ENCODE peak calls at places on chromosomes 12 and 14, in eight cellular contexts. One of them, this sample, is unnamed.

GRCh38 chr12:45498645-45499044 is 230.9 kb upstream of the ARID2 start:
- DNase-seq in GM12878: no peak
- DNase-seq in DMS153: no peak
- DNase-seq in GM04503: no peak
- DNase-seq in activated naive CD8-positive, alpha-beta T cell treated with anti-CD3 and anti-CD28 coated beads, Interleukin-2, amount 50 U/mL, for 24 hours: no peak
- DNase-seq in Daoy: no peak
- DNase-seq in stimulated activated naive B cell treated with anti-CD40 and anti-IgM and Interleukin-4, amounts not matched to agents 10 μg/mL and 1 μg/mL and 100 μg/mL, for 72 hours: no peak
- DNase-seq in T follicular helper cell: no peak
- DNase-seq in this sample: no peak

GRCh38 chr14:68608235-68608962 is 184.5 kb downstream of the ZFP36L1 start:
- DNase-seq in GM12878: no peak
- DNase-seq in DMS153: no peak
- DNase-seq in GM04503: no peak
- DNase-seq in activated naive CD8-positive, alpha-beta T cell treated with anti-CD3 and anti-CD28 coated beads, Interleukin-2, amount 50 U/mL, for 24 hours: no peak
- DNase-seq in Daoy: no peak
- DNase-seq in stimulated activated naive B cell treated with anti-CD40 and anti-IgM and Interleukin-4, amounts not matched to agents 10 μg/mL and 1 μg/mL and 100 μg/mL, for 72 hours: no peak
- DNase-seq in T follicular helper cell: no peak
- DNase-seq in this sample: no peak

GRCh38 chr12:1766110-1766509 is 54.3 kb upstream of the LRTM2 start:
- DNase-seq in GM12878: no peak
- DNase-seq in DMS153: no peak
- DNase-seq in GM04503: no peak
- DNase-seq in activated naive CD8-positive, alpha-beta T cell treated with anti-CD3 and anti-CD28 coated beads, Interleukin-2, amount 50 U/mL, for 24 hours: no peak
- DNase-seq in Daoy: no peak
- DNase-seq in stimulated activated naive B cell treated with anti-CD40 and anti-IgM and Interleukin-4, amounts not matched to agents 10 μg/mL and 1 μg/mL and 100 μg/mL, for 72 hours: no peak
- DNase-seq in T follicular helper cell: no peak
- DNase-seq in this sample: no peak

GRCh38 chr14:92500491-92500941 is 13.1 kb upstream of the RIN3 start:
- DNase-seq in GM12878: no peak
- DNase-seq in DMS153: no peak
- DNase-seq in GM04503: no peak
- DNase-seq in activated naive CD8-positive, alpha-beta T cell treated with anti-CD3 and anti-CD28 coated beads, Interleukin-2, amount 50 U/mL, for 24 hours: no peak
- DNase-seq in Daoy: no peak
- DNase-seq in stimulated activated naive B cell treated with anti-CD40 and anti-IgM and Interleukin-4, amounts not matched to agents 10 μg/mL and 1 μg/mL and 100 μg/mL, for 72 hours: no peak
- DNase-seq in T follicular helper cell: no peak
- DNase-seq in this sample: no peak

GRCh38 chr12:103965590-103966407 is at the start of gene TDG:
- DNase-seq in GM12878: peak; percentile 97
- DNase-seq in DMS153: peak; percentile 97
- DNase-seq in GM04503: peak; percentile 90
- DNase-seq in activated naive CD8-positive, alpha-beta T cell treated with anti-CD3 and anti-CD28 coated beads, Interleukin-2, amount 50 U/mL, for 24 hours: peak; percentile 96
- DNase-seq in Daoy: peak; percentile 100
- DNase-seq in stimulated activated naive B cell treated with anti-CD40 and anti-IgM and Interleukin-4, amounts not matched to agents 10 μg/mL and 1 μg/mL and 100 μg/mL, for 72 hours: peak; percentile 98
- DNase-seq in T follicular helper cell: peak; percentile 95
- DNase-seq in this sample: peak; percentile 87

GRCh38 chr14:41960316-41960715 is 353.6 kb downstream of the LRFN5 start:
- DNase-seq in GM12878: no peak
- DNase-seq in DMS153: no peak
- DNase-seq in GM04503: no peak
- DNase-seq in activated naive CD8-positive, alpha-beta T cell treated with anti-CD3 and anti-CD28 coated beads, Interleukin-2, amount 50 U/mL, for 24 hours: no peak
- DNase-seq in Daoy: no peak
- DNase-seq in stimulated activated naive B cell treated with anti-CD40 and anti-IgM and Interleukin-4, amounts not matched to agents 10 μg/mL and 1 μg/mL and 100 μg/mL, for 72 hours: no peak
- DNase-seq in T follicular helper cell: no peak
- DNase-seq in this sample: no peak

GRCh38 chr12:20450591-20450990 is 82.3 kb downstream of the PDE3A start:
- DNase-seq in GM12878: no peak
- DNase-seq in DMS153: no peak
- DNase-seq in GM04503: no peak
- DNase-seq in activated naive CD8-positive, alpha-beta T cell treated with anti-CD3 and anti-CD28 coated beads, Interleukin-2, amount 50 U/mL, for 24 hours: no peak
- DNase-seq in Daoy: no peak
- DNase-seq in stimulated activated naive B cell treated with anti-CD40 and anti-IgM and Interleukin-4, amounts not matched to agents 10 μg/mL and 1 μg/mL and 100 μg/mL, for 72 hours: no peak
- DNase-seq in T follicular helper cell: no peak
- DNase-seq in this sample: no peak

GRCh38 chr12:129966086-129966640 is 62.3 kb upstream of the TMEM132D start:
- DNase-seq in GM12878: no peak
- DNase-seq in DMS153: no peak
- DNase-seq in GM04503: no peak
- DNase-seq in activated naive CD8-positive, alpha-beta T cell treated with anti-CD3 and anti-CD28 coated beads, Interleukin-2, amount 50 U/mL, for 24 hours: no peak
- DNase-seq in Daoy: no peak
- DNase-seq in stimulated activated naive B cell treated with anti-CD40 and anti-IgM and Interleukin-4, amounts not matched to agents 10 μg/mL and 1 μg/mL and 100 μg/mL, for 72 hours: no peak
- DNase-seq in T follicular helper cell: no peak
- DNase-seq in this sample: no peak

GRCh38 chr12:27875677-27876076 is 95.6 kb upstream of the MANSC4 start:
- DNase-seq in GM12878: no peak
- DNase-seq in DMS153: no peak
- DNase-seq in GM04503: no peak
- DNase-seq in activated naive CD8-positive, alpha-beta T cell treated with anti-CD3 and anti-CD28 coated beads, Interleukin-2, amount 50 U/mL, for 24 hours: no peak
- DNase-seq in Daoy: no peak
- DNase-seq in stimulated activated naive B cell treated with anti-CD40 and anti-IgM and Interleukin-4, amounts not matched to agents 10 μg/mL and 1 μg/mL and 100 μg/mL, for 72 hours: no peak
- DNase-seq in T follicular helper cell: no peak
- DNase-seq in this sample: no peak

GRCh38 chr14:103056322-103057027 is 874 bp downstream of the CDC42BPB start:
- DNase-seq in GM12878: no peak
- DNase-seq in DMS153: peak; percentile 2
- DNase-seq in GM04503: no peak
- DNase-seq in activated naive CD8-positive, alpha-beta T cell treated with anti-CD3 and anti-CD28 coated beads, Interleukin-2, amount 50 U/mL, for 24 hours: no peak
- DNase-seq in Daoy: peak; percentile 88
- DNase-seq in stimulated activated naive B cell treated with anti-CD40 and anti-IgM and Interleukin-4, amounts not matched to agents 10 μg/mL and 1 μg/mL and 100 μg/mL, for 72 hours: no peak
- DNase-seq in T follicular helper cell: no peak
- DNase-seq in this sample: peak; percentile 75

GRCh38 chr14:94180655-94181271 is 6.6 kb downstream of the PPP4R4 start:
- DNase-seq in GM12878: peak; percentile 20
- DNase-seq in DMS153: peak; percentile 24
- DNase-seq in GM04503: peak; percentile 7
- DNase-seq in activated naive CD8-positive, alpha-beta T cell treated with anti-CD3 and anti-CD28 coated beads, Interleukin-2, amount 50 U/mL, for 24 hours: no peak
- DNase-seq in Daoy: peak; percentile 36
- DNase-seq in stimulated activated naive B cell treated with anti-CD40 and anti-IgM and Interleukin-4, amounts not matched to agents 10 μg/mL and 1 μg/mL and 100 μg/mL, for 72 hours: no peak
- DNase-seq in T follicular helper cell: no peak
- DNase-seq in this sample: peak; percentile 25

GRCh38 chr12:31745242-31745641 is 16.4 kb upstream of the AMN1 start:
- DNase-seq in GM12878: no peak
- DNase-seq in DMS153: no peak
- DNase-seq in GM04503: no peak
- DNase-seq in activated naive CD8-positive, alpha-beta T cell treated with anti-CD3 and anti-CD28 coated beads, Interleukin-2, amount 50 U/mL, for 24 hours: no peak
- DNase-seq in Daoy: no peak
- DNase-seq in stimulated activated naive B cell treated with anti-CD40 and anti-IgM and Interleukin-4, amounts not matched to agents 10 μg/mL and 1 μg/mL and 100 μg/mL, for 72 hours: no peak
- DNase-seq in T follicular helper cell: no peak
- DNase-seq in this sample: no peak

GRCh38 chr14:75306917-75307699 is 28.5 kb downstream of the FOS start:
- DNase-seq in GM12878: no peak
- DNase-seq in DMS153: peak; percentile 72
- DNase-seq in GM04503: no peak
- DNase-seq in activated naive CD8-positive, alpha-beta T cell treated with anti-CD3 and anti-CD28 coated beads, Interleukin-2, amount 50 U/mL, for 24 hours: no peak
- DNase-seq in Daoy: peak; percentile 35
- DNase-seq in stimulated activated naive B cell treated with anti-CD40 and anti-IgM and Interleukin-4, amounts not matched to agents 10 μg/mL and 1 μg/mL and 100 μg/mL, for 72 hours: no peak
- DNase-seq in T follicular helper cell: no peak
- DNase-seq in this sample: no peak

GRCh38 chr12:124174406-124174805 is 120.5 kb upstream of the RFLNA start:
- DNase-seq in GM12878: no peak
- DNase-seq in DMS153: no peak
- DNase-seq in GM04503: peak; percentile 93
- DNase-seq in activated naive CD8-positive, alpha-beta T cell treated with anti-CD3 and anti-CD28 coated beads, Interleukin-2, amount 50 U/mL, for 24 hours: no peak
- DNase-seq in Daoy: peak; percentile 67
- DNase-seq in stimulated activated naive B cell treated with anti-CD40 and anti-IgM and Interleukin-4, amounts not matched to agents 10 μg/mL and 1 μg/mL and 100 μg/mL, for 72 hours: no peak
- DNase-seq in T follicular helper cell: no peak
- DNase-seq in this sample: peak; percentile 45

GRCh38 chr12:125434936-125435443 is 369.8 kb downstream of the AACS start:
- DNase-seq in GM12878: peak; percentile 82
- DNase-seq in DMS153: no peak
- DNase-seq in GM04503: no peak
- DNase-seq in activated naive CD8-positive, alpha-beta T cell treated with anti-CD3 and anti-CD28 coated beads, Interleukin-2, amount 50 U/mL, for 24 hours: no peak
- DNase-seq in Daoy: no peak
- DNase-seq in stimulated activated naive B cell treated with anti-CD40 and anti-IgM and Interleukin-4, amounts not matched to agents 10 μg/mL and 1 μg/mL and 100 μg/mL, for 72 hours: no peak
- DNase-seq in T follicular helper cell: no peak
- DNase-seq in this sample: no peak

GRCh38 chr12:112096667-112097066 is 11.9 kb downstream of the NAA25 start:
- DNase-seq in GM12878: no peak
- DNase-seq in DMS153: no peak
- DNase-seq in GM04503: no peak
- DNase-seq in activated naive CD8-positive, alpha-beta T cell treated with anti-CD3 and anti-CD28 coated beads, Interleukin-2, amount 50 U/mL, for 24 hours: no peak
- DNase-seq in Daoy: peak; percentile 68
- DNase-seq in stimulated activated naive B cell treated with anti-CD40 and anti-IgM and Interleukin-4, amounts not matched to agents 10 μg/mL and 1 μg/mL and 100 μg/mL, for 72 hours: peak; percentile 21
- DNase-seq in T follicular helper cell: no peak
- DNase-seq in this sample: no peak

This sample was measured in H54.